ENCODE peak calls at places on chromosomes 7 and 10, in four cellular contexts. H, B, P and Q are unnamed samples.

GRCh38 chr10:26359670-26360069 is 78.5 kb upstream of the APBB1IP start:
- DNase-seq in P (no peak), B (no peak), H (no peak), Q (no peak)

GRCh38 chr10:97101166-97101940 is 84.4 kb downstream of the SLIT1 start:
- DNase-seq in P (peak), B (no peak), H (no peak), Q (no peak)

GRCh38 chr7:99679400-99680191 is at the start of gene CYP3A5:
- DNase-seq in B (no peak), P (no peak), H (no peak), Q (peak)

GRCh38 chr10:69960606-69961167 is 92.0 kb upstream of the MACROH2A2 start:
- DNase-seq in H (no peak), B (peak), P (no peak), Q (no peak)

GRCh38 chr10:27285093-27285492 is 44.5 kb upstream of the ACBD5 start:
- DNase-seq in H (no peak), B (no peak), P (peak), Q (no peak)

GRCh38 chr10:103936022-103936421 is 18.0 kb upstream of the STN1 start:
- DNase-seq in B (no peak), H (no peak), P (no peak), Q (no peak)

GRCh38 chr10:4568086-4568485 is 257.9 kb upstream of the AKR1E2 start:
- DNase-seq in P (no peak), H (no peak), B (no peak), Q (no peak)

GRCh38 chr10:121610798-121611325 is 12.6 kb upstream of the FGFR2 start:
- DNase-seq in H (no peak), B (no peak), P (no peak), Q (no peak)

GRCh38 chr7:129952653-129953560 is at the start of gene UBE2H:
- DNase-seq in P (peak), H (peak), B (peak), Q (peak)

GRCh38 chr7:30974605-30975256 is 11.0 kb downstream of the GHRHR start:
- DNase-seq in P (peak), H (peak), B (peak), Q (peak)

GRCh38 chr7:22854158-22855048 is 31.8 kb upstream of the TOMM7 start:
- DNase-seq in P (peak), B (peak), H (peak), Q (peak)

GRCh38 chr7:130845581-130846085 is 111.6 kb upstream of the KLF14 start:
- DNase-seq in H (no peak), P (no peak), B (no peak), Q (no peak)

GRCh38 chr7:123727071-123727837 is 21.5 kb downstream of the WASL start:
- DNase-seq in H (no peak), P (no peak), B (no peak), Q (no peak)

GRCh38 chr10:102645741-102646609 is 1.7 kb downstream of the TRIM8 start:
- DNase-seq in H (peak), B (peak), P (peak), Q (peak)
- TF ChIP-seq POLR2AphosphoS5 in H (peak), B (peak), P (no peak), Q (peak)

GRCh38 chr10:2978111-2978510 is 89.2 kb upstream of the PFKP start:
- DNase-seq in P (peak), B (no peak), H (no peak), Q (no peak)
- TF ChIP-seq CTCF in P (peak), B (no peak), H (no peak), Q (peak)

GRCh38 chr10:79171504-79171903 is 102.7 kb downstream of the ZMIZ1 start:
- DNase-seq in B (no peak), P (no peak), H (no peak), Q (no peak)

GRCh38 chr10:79176949-79177602 is 108.3 kb downstream of the ZMIZ1 start:
- DNase-seq in H (no peak), P (no peak), B (no peak), Q (no peak)

GRCh38 chr10:79172881-79173280 is 104.1 kb downstream of the ZMIZ1 start:
- DNase-seq in H (no peak), B (no peak), P (no peak), Q (no peak)

GRCh38 chr10:79176052-79176501 is 107.3 kb downstream of the ZMIZ1 start:
- DNase-seq in B (no peak), H (no peak), P (no peak), Q (no peak)

DNA sequence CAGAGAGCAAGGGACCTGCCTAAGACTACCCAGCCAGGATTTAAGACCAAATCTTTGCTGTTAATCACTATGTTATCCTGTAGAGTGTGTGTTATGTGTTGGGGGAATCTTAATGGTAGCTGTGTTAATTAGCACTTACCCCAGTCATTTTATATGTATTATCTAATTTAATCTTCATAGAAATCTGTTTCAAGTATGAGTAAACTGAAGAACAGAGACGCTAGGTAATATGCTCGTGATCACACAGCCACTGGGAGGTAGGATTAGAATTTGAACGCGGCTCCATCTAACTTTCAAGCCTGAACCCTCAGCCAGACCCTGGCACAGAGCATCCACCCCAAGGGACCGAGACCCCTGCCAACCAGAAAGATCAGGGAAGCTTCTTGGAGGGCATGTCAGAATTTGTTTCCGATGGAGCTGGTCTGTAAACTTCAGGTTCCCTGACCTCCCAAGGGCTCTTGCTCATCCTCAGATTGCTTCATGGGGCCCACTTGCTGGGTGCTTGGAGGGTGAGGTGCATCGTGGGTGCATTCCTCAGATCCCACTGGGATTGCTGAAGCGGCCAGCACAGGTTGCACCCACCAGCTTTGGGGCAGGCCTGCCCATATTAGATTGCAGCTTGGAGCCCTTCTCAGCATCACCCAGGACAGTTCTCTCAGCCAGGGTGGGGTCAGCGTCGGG is 105.0 kb downstream of the ZMIZ1 start:
- DNase-seq in H (no peak), P (no peak), B (no peak), Q (no peak)
- TF ChIP-seq POLR2AphosphoS5 in H (no peak), P (no peak), B (no peak), Q (no peak)

GRCh38 chr10:113316506-113316905 is 236.3 kb upstream of the HABP2 start:
- DNase-seq in B (no peak), P (peak), H (no peak), Q (no peak)
- TF ChIP-seq CTCF in B (no peak), P (peak), H (no peak), Q (no peak)

DNA sequence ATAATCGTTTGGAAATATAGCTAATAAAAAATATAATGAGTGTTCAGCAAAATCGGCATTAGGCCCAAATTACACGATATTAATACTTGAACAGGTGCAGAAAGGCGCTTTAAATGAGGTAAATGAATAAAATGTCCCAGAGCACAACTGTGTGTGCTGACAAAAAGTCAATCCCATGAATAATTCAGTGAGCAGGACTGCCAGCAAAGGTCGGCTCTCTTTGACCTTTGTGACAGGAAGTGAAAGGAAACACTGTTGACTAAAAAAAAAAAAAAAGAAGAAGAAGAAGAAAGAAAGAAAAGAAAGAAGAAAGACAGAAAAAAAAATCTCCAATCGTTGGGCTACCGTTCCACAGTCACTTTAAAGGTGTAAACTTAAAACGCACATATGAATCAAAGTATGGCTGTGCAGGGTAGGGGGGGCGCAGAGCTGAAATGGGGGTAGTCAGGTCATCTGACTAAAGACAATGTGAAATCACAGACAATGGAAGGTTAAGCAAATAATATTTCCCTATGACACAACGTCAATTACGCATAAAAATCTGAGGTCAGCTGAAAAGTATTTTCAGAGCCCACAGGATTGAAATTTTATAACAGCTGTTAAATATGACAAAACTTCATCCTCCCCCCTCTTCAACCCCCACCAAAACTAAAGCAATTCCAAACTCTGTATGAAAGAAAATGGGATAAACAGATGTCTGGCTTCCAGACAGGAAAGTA is 11.1 kb downstream of the EBF3 start:
- DNase-seq in P (no peak), B (peak), H (no peak), Q (no peak)
- TF ChIP-seq POLR2AphosphoS5 in P (no peak), B (no peak), H (no peak), Q (no peak)